ENCODE peak calls at places on chromosomes 1 and 21, in four cellular contexts. I is cardiac fibroblast, K is breast epithelium, V is lower lobe of right lung. L is an unnamed sample.

GRCh38 chr1:21852282-21853129 is 40.4 kb downstream of the LDLRAD2 start:
- DNase-seq in V (no peak), I (no peak), K (no peak), L (no peak)

GRCh38 chr1:36710008-36710407 is 227.3 kb upstream of the CSF3R start:
- DNase-seq in I (no peak), V (no peak), K (no peak), L (no peak)

GRCh38 chr1:201990427-201990826 is 8.0 kb downstream of the RNPEP start:
- DNase-seq in V (no peak), K (no peak), I (no peak), L (peak; percentile 63)

GRCh38 chr21:39439232-39439631 is 6.3 kb downstream of the LCA5L start:
- DNase-seq in K (no peak), V (no peak), I (no peak), L (no peak)

GRCh38 chr1:211687462-211688215 is 12.2 kb upstream of the NEK2 start:
- DNase-seq in V (no peak), I (no peak), K (no peak), L (no peak)

GRCh38 chr1:207752456-207753132 is 740 bp downstream of the CD46 start:
- DNase-seq in K (peak; percentile 31), V (peak; percentile 65), I (peak; percentile 20), L (no peak)

GRCh38 chr21:43754948-43755781 is 20.9 kb downstream of the CSTB start:
- DNase-seq in V (no peak), I (no peak), K (no peak), L (no peak)

GRCh38 chr1:33735624-33736023 is 128.3 kb upstream of the HMGB4 start:
- DNase-seq in I (peak; percentile 2), K (no peak), V (no peak), L (no peak)

GRCh38 chr1:150877220-150877516 is 769 bp upstream of the ARNT start:
- DNase-seq in V (no peak), K (no peak), I (no peak), L (no peak)

GRCh38 chr21:38080888-38081287 is 164.6 kb upstream of the KCNJ6 start:
- DNase-seq in I (no peak), K (no peak), V (no peak), L (no peak)

GRCh38 chr1:1764876-1765478 is 13.3 kb downstream of the NADK start:
- DNase-seq in I (no peak), V (peak; percentile 62), K (no peak), L (no peak)

GRCh38 chr1:32918166-32918565 is 17.0 kb upstream of the TMEM54 start:
- DNase-seq in K (no peak), V (no peak), I (no peak), L (no peak)

GRCh38 chr1:226723640-226724532 is 15.2 kb downstream of the ITPKB start:
- DNase-seq in K (no peak), V (no peak), I (peak; percentile 79), L (no peak)

GRCh38 chr1:209202826-209203439 is 380.6 kb upstream of the CAMK1G start:
- DNase-seq in K (no peak), V (no peak), I (peak; percentile 72), L (peak; percentile 25)

GRCh38 chr1:169999357-169999756 is 75.1 kb downstream of the KIFAP3 start:
- DNase-seq in V (no peak), K (no peak), I (peak; percentile 83), L (no peak)

GRCh38 chr1:6170742-6171201 is 9.3 kb downstream of the CHD5 start:
- DNase-seq in I (no peak), K (no peak), V (no peak), L (no peak)

GRCh38 chr21:14403681-14404318 is 20.9 kb upstream of the HSPA13 start:
- DNase-seq in V (no peak), I (peak; percentile 63), K (no peak), L (peak; percentile 19)

GRCh38 chr1:53942149-53942957 is 3.1 kb downstream of the IFT25 start:
- DNase-seq in K (no peak), V (no peak), I (peak; percentile 47), L (peak; percentile 42)
- H3K4me3 ChIP-seq in K (no peak overlapping the region), V (no peak overlapping the region), I (no peak overlapping the region), L (no peak overlapping the region)

GRCh38 chr1:197468581-197469175 is 200.6 kb downstream of the CRB1 start:
- DNase-seq in V (no peak), I (no peak), K (no peak), L (no peak)

GRCh38 chr1:197471248-197472035 is 203.4 kb downstream of the CRB1 start:
- DNase-seq in I (no peak), V (no peak), K (no peak), L (no peak)

GRCh38 chr1:197467881-197468280 is 199.8 kb downstream of the CRB1 start:
- DNase-seq in I (peak; percentile 32), K (no peak), V (no peak), L (peak; percentile 27)

GRCh38 chr1:197469620-197470210 is 201.7 kb downstream of the CRB1 start:
- DNase-seq in I (no peak), K (no peak), V (no peak), L (peak; percentile 44)

DNA sequence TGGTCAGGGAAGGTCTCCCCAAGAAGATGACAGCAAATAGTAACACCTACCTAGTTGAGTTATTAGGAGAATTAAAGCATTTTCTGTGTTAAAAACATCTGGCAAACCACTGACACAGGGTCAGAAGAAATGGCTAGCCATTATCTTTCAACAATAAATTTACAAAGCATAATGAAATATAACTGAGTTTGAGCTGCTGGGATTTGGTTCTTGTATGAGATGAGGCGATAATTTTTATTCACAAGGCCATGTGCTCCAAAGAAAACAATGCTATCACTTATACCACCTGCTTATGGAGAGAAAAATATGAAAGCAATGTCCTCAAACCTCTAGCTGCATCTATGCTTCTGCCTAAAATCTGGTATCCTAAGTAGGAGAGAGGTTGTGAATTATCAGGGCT is 202.3 kb downstream of the CRB1 start:
- DNase-seq in V (no peak), I (no peak), K (no peak), L (no peak)
- TF ChIP-seq CTCF in V (no peak), I (no peak), K (no peak), L (no peak)

DNA sequence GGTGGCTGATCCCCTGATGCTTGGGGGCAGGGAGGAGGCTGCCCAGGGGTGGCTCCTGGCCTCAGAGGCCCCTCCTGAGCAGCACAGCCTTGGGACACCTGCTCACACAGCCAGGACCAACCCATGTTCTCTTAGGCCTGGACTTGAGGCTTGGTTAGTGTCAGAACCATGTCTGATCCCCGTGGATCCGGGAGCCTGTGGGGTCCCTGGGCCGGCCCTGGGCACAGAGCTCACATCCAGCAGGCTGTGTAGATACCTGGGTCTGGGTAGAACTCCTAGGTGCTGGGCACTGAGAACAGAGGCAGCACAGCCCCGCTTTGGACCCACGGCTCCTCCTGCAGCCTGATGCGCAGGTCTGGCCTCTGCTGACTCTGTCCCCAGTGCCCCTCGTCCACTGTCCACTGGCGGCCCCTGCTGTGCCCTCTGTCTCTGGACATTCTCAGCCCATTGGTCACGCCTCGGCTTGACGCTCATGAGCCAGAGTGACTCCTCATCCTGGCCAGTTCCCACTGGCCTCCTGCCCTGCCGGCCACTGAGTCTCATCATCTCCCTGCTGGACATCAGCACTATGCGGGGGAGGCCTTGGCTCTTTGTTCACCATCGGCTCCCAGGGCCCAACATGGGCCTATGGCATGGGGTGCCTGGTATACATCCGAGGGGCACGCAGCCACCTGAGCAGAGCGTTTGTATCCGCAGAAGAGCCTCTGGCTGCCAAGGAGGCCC is 70.2 kb downstream of the TRIM11 start:
- DNase-seq in K (no peak), I (peak; percentile 35), V (peak; percentile 30), L (no peak)
- H3K4me3 ChIP-seq in K (no peak overlapping the region), I (no peak overlapping the region), V (no peak overlapping the region), L (no peak overlapping the region)

DNA sequence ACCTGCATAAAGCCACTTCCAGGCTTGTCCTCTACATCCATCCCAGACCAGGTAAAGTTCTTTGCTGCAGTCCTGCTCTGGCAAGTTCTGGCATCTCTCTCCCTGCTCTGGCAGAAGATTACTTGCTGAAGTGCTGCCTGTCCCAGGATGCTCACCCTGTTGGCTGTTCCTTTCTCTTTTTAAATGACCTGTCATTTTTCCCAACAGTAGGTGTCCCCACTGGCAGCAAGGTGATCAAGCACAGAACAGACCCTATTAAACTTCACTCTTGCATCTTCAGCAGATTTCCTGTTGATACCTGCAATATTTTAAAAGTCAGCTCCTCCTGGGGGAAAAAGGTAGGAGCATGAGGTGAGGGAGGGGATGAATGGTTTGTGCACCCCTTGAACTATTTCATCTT is 332.6 kb downstream of the PBX1 start:
- DNase-seq in K (no peak), I (no peak), V (no peak), L (peak; percentile 43)
- TF ChIP-seq CTCF in K (no peak), I (no peak), V (no peak), L (peak; percentile 60)

GRCh38 chr1:19620786-19621185 is 23.3 kb upstream of the NBL1 start:
- DNase-seq in V (no peak), K (no peak), I (peak; percentile 54), L (no peak)
- H3K4me3 ChIP-seq in V (no peak overlapping the region), K (no peak overlapping the region), I (no peak overlapping the region), L (no peak overlapping the region)

GRCh38 chr1:40840526-40841323 is 21.4 kb downstream of the CITED4 start:
- DNase-seq in V (no peak), K (no peak), I (no peak), L (no peak)
- TF ChIP-seq CTCF in V (no peak), K (no peak), I (no peak), L (no peak)